ENCODE peak calls at places on chromosomes 13 and 19, in seven cellular contexts. One of them, this sample, is unnamed.

GRCh38 chr19:13277104-13277809 is 127.0 kb downstream of the IER2 start:
- DNase-seq in GM12878: peak; percentile 71
- DNase-seq in HepG2: peak; percentile 66
- DNase-seq in GM12892: peak; percentile 43
- DNase-seq in K562: peak; percentile 80
- DNase-seq in H1: no peak
- DNase-seq in SK-N-SH: peak; percentile 76
- DNase-seq in this sample: peak; percentile 54

GRCh38 chr19:30325657-30326056 is 46.5 kb upstream of the ZNF536 start:
- DNase-seq in H1: no peak
- DNase-seq in HepG2: no peak
- DNase-seq in K562: no peak
- DNase-seq in GM12878: no peak
- DNase-seq in GM12892: no peak
- DNase-seq in SK-N-SH: no peak
- DNase-seq in this sample: no peak

GRCh38 chr13:27001705-27002104 is 169.9 kb downstream of the USP12 start:
- DNase-seq in K562: no peak
- DNase-seq in SK-N-SH: no peak
- DNase-seq in GM12892: no peak
- DNase-seq in HepG2: no peak
- DNase-seq in GM12878: no peak
- DNase-seq in H1: no peak
- DNase-seq in this sample: no peak

GRCh38 chr13:110024646-110024980 is 238.2 kb upstream of the IRS2 start:
- DNase-seq in GM12878: no peak
- DNase-seq in SK-N-SH: no peak
- DNase-seq in H1: no peak
- DNase-seq in K562: no peak
- DNase-seq in GM12892: no peak
- DNase-seq in HepG2: no peak
- DNase-seq in this sample: no peak

GRCh38 chr13:90622547-90622946 is 724.9 kb upstream of the MIR17HG start:
- DNase-seq in HepG2: no peak
- DNase-seq in GM12892: no peak
- DNase-seq in H1: no peak
- DNase-seq in K562: peak; percentile 15
- DNase-seq in SK-N-SH: no peak
- DNase-seq in GM12878: no peak
- DNase-seq in this sample: no peak

GRCh38 chr19:4233282-4233853 is 4.0 kb downstream of the EBI3 start:
- DNase-seq in GM12892: peak; percentile 54
- DNase-seq in SK-N-SH: peak; percentile 84
- DNase-seq in K562: peak; percentile 77
- DNase-seq in HepG2: peak; percentile 45
- DNase-seq in H1: no peak
- DNase-seq in GM12878: no peak
- DNase-seq in this sample: no peak

GRCh38 chr19:18415177-18415867 is 3.9 kb upstream of the SSBP4 start:
- DNase-seq in K562: peak; percentile 71
- DNase-seq in SK-N-SH: no peak
- DNase-seq in GM12878: no peak
- DNase-seq in HepG2: no peak
- DNase-seq in H1: no peak
- DNase-seq in GM12892: no peak
- DNase-seq in this sample: no peak

GRCh38 chr13:112968910-112969691 is at the start of gene MCF2L:
- DNase-seq in K562: peak; percentile 11
- DNase-seq in GM12892: no peak
- DNase-seq in H1: no peak
- DNase-seq in HepG2: peak; percentile 56
- DNase-seq in GM12878: no peak
- DNase-seq in SK-N-SH: peak; percentile 93
- DNase-seq in this sample: no peak

GRCh38 chr19:40213251-40213793 is 4.9 kb downstream of the TTC9B start:
- DNase-seq in GM12892: no peak
- DNase-seq in H1: no peak
- DNase-seq in HepG2: no peak
- DNase-seq in GM12878: no peak
- DNase-seq in K562: no peak
- DNase-seq in SK-N-SH: no peak
- DNase-seq in this sample: no peak

GRCh38 chr19:35110974-35111373 is 4.6 kb upstream of the FXYD3 start:
- DNase-seq in H1: no peak
- DNase-seq in HepG2: no peak
- DNase-seq in SK-N-SH: no peak
- DNase-seq in K562: peak; percentile 48
- DNase-seq in GM12878: no peak
- DNase-seq in GM12892: no peak
- DNase-seq in this sample: no peak

GRCh38 chr19:5953680-5954213 is 24.2 kb downstream of the RANBP3 start:
- DNase-seq in SK-N-SH: no peak
- DNase-seq in HepG2: no peak
- DNase-seq in H1: no peak
- DNase-seq in GM12878: no peak
- DNase-seq in K562: peak; percentile 41
- DNase-seq in GM12892: no peak
- DNase-seq in this sample: no peak

GRCh38 chr19:58519087-58519354 is 589 bp downstream of the ZBTB45 start:
- DNase-seq in GM12878: no peak
- DNase-seq in K562: peak; percentile 69
- DNase-seq in HepG2: peak; percentile 73
- DNase-seq in SK-N-SH: peak; percentile 88
- DNase-seq in GM12892: no peak
- DNase-seq in H1: no peak
- DNase-seq in this sample: no peak

GRCh38 chr19:16030964-16031871 is 45.1 kb upstream of the TPM4 start:
- DNase-seq in GM12878: no peak
- DNase-seq in H1: no peak
- DNase-seq in K562: no peak
- DNase-seq in HepG2: no peak
- DNase-seq in SK-N-SH: peak; percentile 3
- DNase-seq in GM12892: no peak
- DNase-seq in this sample: no peak

GRCh38 chr19:15397236-15397635 is 17.6 kb upstream of the AKAP8 start:
- DNase-seq in HepG2: no peak
- DNase-seq in GM12892: no peak
- DNase-seq in K562: no peak
- DNase-seq in H1: no peak
- DNase-seq in GM12878: no peak
- DNase-seq in SK-N-SH: no peak
- DNase-seq in this sample: no peak

GRCh38 chr13:48595330-48596127 is 58.2 kb upstream of the CYSLTR2 start:
- DNase-seq in HepG2: peak; percentile 79
- DNase-seq in GM12892: no peak
- DNase-seq in SK-N-SH: peak; percentile 48
- DNase-seq in H1: no peak
- DNase-seq in K562: peak; percentile 12
- DNase-seq in GM12878: no peak
- DNase-seq in this sample: no peak

GRCh38 chr19:41696402-41697197 is 8.5 kb upstream of the CEACAM7 start:
- DNase-seq in K562: no peak
- DNase-seq in HepG2: no peak
- DNase-seq in GM12892: no peak
- DNase-seq in H1: no peak
- DNase-seq in SK-N-SH: no peak
- DNase-seq in GM12878: no peak
- DNase-seq in this sample: no peak

GRCh38 chr13:113973218-113974164 is at the start of gene C13orf46:
- DNase-seq in GM12892: no peak
- DNase-seq in GM12878: no peak
- DNase-seq in SK-N-SH: no peak
- DNase-seq in H1: no peak
- DNase-seq in K562: no peak
- DNase-seq in HepG2: peak; percentile 12
- DNase-seq in this sample: no peak

GRCh38 chr19:17209126-17210036 is 5.8 kb upstream of the USE1 start:
- DNase-seq in H1: peak; percentile 97
- DNase-seq in GM12892: peak; percentile 68
- DNase-seq in GM12878: no peak
- DNase-seq in HepG2: no peak
- DNase-seq in K562: peak; percentile 100
- DNase-seq in SK-N-SH: peak; percentile 95
- DNase-seq in this sample: peak; percentile 73

GRCh38 chr19:2289714-2290435 is 7.9 kb upstream of the PEAK3 start:
- DNase-seq in HepG2: no peak
- DNase-seq in H1: no peak
- DNase-seq in GM12878: peak; percentile 48
- DNase-seq in SK-N-SH: no peak
- DNase-seq in GM12892: peak; percentile 77
- DNase-seq in K562: peak; percentile 53
- DNase-seq in this sample: peak; percentile 86

GRCh38 chr19:18433735-18434398 is 4.1 kb downstream of the ISYNA1 start:
- DNase-seq in SK-N-SH: peak; percentile 82
- DNase-seq in HepG2: no peak
- DNase-seq in GM12892: no peak
- DNase-seq in H1: no peak
- DNase-seq in GM12878: no peak
- DNase-seq in K562: peak; percentile 60
- DNase-seq in this sample: no peak

GRCh38 chr19:10013834-10014618 is 743 bp downstream of the RDH8 start:
- DNase-seq in HepG2: no peak
- DNase-seq in H1: no peak
- DNase-seq in GM12878: no peak
- DNase-seq in SK-N-SH: peak; percentile 2
- DNase-seq in K562: no peak
- DNase-seq in GM12892: no peak
- DNase-seq in this sample: no peak

GRCh38 chr13:28027607-28028364 is 39.3 kb upstream of the URAD start:
- DNase-seq in HepG2: no peak
- DNase-seq in SK-N-SH: no peak
- DNase-seq in H1: no peak
- DNase-seq in K562: no peak
- DNase-seq in GM12878: no peak
- DNase-seq in GM12892: no peak
- DNase-seq in this sample: no peak

GRCh38 chr19:13997637-13997962 is 8.5 kb downstream of the RFX1 start:
- DNase-seq in K562: no peak
- DNase-seq in H1: no peak
- DNase-seq in GM12892: no peak
- DNase-seq in SK-N-SH: no peak
- DNase-seq in GM12878: no peak
- DNase-seq in HepG2: no peak
- DNase-seq in this sample: peak; percentile 2

GRCh38 chr19:47742636-47743035 is 2.7 kb upstream of the NOP53 start:
- DNase-seq in H1: no peak
- DNase-seq in K562: no peak
- DNase-seq in GM12878: no peak
- DNase-seq in SK-N-SH: no peak
- DNase-seq in GM12892: no peak
- DNase-seq in HepG2: no peak
- DNase-seq in this sample: no peak
- TF ChIP-seq TAF1 in H1: no peak
- TF ChIP-seq TAF1 in K562: no peak
- TF ChIP-seq TAF1 in GM12878: no peak
- TF ChIP-seq TAF1 in SK-N-SH: no peak
- TF ChIP-seq TAF1 in GM12892: no peak
- TF ChIP-seq TAF1 in HepG2: no peak
- TF ChIP-seq TAF1 in this sample: no peak

DNA sequence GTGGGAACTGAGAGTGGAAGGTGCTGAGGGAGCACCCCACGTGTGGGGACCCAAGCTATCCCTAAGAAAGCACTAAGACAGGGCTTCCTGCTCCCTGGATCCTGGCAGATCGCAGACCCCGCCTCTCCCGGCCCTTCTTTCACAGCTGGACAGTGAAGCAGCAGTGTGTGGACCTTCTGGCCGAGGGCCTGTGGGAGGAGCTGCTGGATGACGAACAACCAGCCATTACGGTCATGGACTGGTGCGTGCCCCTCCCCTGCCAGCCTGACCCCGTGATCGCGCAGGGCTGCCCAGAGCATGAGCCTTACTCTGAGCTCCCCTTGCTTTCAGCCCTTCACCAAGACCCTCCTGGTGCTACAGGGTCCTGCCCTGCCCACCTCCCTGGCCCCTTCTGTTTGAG is 2.3 kb downstream of the NCCRP1 start:
- DNase-seq in K562: no peak
- DNase-seq in GM12892: no peak
- DNase-seq in HepG2: peak; percentile 35
- DNase-seq in GM12878: no peak
- DNase-seq in H1: no peak
- DNase-seq in SK-N-SH: peak; percentile 66
- DNase-seq in this sample: no peak
- TF ChIP-seq TAF1 in K562: no peak
- TF ChIP-seq TAF1 in GM12892: no peak
- TF ChIP-seq TAF1 in HepG2: no peak
- TF ChIP-seq TAF1 in GM12878: no peak
- TF ChIP-seq TAF1 in H1: no peak
- TF ChIP-seq TAF1 in SK-N-SH: no peak
- TF ChIP-seq TAF1 in this sample: no peak

GRCh38 chr13:50082426-50083283 is 67.4 kb downstream of the KCNRG start:
- DNase-seq in K562: peak; percentile 39
- DNase-seq in H1: no peak
- DNase-seq in GM12878: peak; percentile 62
- DNase-seq in SK-N-SH: peak; percentile 50
- DNase-seq in GM12892: peak; percentile 38
- DNase-seq in HepG2: peak; percentile 94
- DNase-seq in this sample: peak; percentile 30
- TF ChIP-seq TAF1 in K562: peak; percentile 64
- TF ChIP-seq TAF1 in H1: no peak
- TF ChIP-seq TAF1 in GM12878: no peak
- TF ChIP-seq TAF1 in SK-N-SH: no peak
- TF ChIP-seq TAF1 in GM12892: no peak
- TF ChIP-seq TAF1 in HepG2: peak; percentile 66
- TF ChIP-seq TAF1 in this sample: no peak

GRCh38 chr19:45497791-45498190 is 452 bp upstream of the PPM1N start:
- DNase-seq in GM12892: no peak
- DNase-seq in K562: no peak
- DNase-seq in HepG2: no peak
- DNase-seq in SK-N-SH: no peak
- DNase-seq in H1: no peak
- DNase-seq in GM12878: no peak
- DNase-seq in this sample: no peak

GRCh38 chr19:45501730-45502014 is 3.4 kb downstream of the PPM1N start:
- DNase-seq in GM12878: no peak
- DNase-seq in K562: peak; percentile 80
- DNase-seq in GM12892: no peak
- DNase-seq in SK-N-SH: peak; percentile 35
- DNase-seq in HepG2: no peak
- DNase-seq in H1: no peak
- DNase-seq in this sample: no peak

GRCh38 chr19:45500918-45501729 is 2.9 kb downstream of the PPM1N start:
- DNase-seq in K562: no peak
- DNase-seq in GM12892: no peak
- DNase-seq in H1: no peak
- DNase-seq in HepG2: no peak
- DNase-seq in GM12878: no peak
- DNase-seq in SK-N-SH: peak; percentile 1
- DNase-seq in this sample: no peak

GRCh38 chr19:45498411-45499195 is at the start of gene PPM1N:
- DNase-seq in SK-N-SH: no peak
- DNase-seq in GM12892: peak; percentile 68
- DNase-seq in GM12878: no peak
- DNase-seq in K562: peak; percentile 31
- DNase-seq in H1: no peak
- DNase-seq in HepG2: no peak
- DNase-seq in this sample: no peak

GRCh38 chr19:45499196-45500180 is 1.2 kb downstream of the PPM1N start:
- DNase-seq in K562: peak; percentile 72
- DNase-seq in H1: peak; percentile 97
- DNase-seq in HepG2: no peak
- DNase-seq in SK-N-SH: peak; percentile 62
- DNase-seq in GM12892: no peak
- DNase-seq in GM12878: no peak
- DNase-seq in this sample: no peak
- TF ChIP-seq TAF1 in K562: no peak
- TF ChIP-seq TAF1 in H1: peak; percentile 70
- TF ChIP-seq TAF1 in HepG2: no peak
- TF ChIP-seq TAF1 in SK-N-SH: no peak
- TF ChIP-seq TAF1 in GM12892: no peak
- TF ChIP-seq TAF1 in GM12878: no peak
- TF ChIP-seq TAF1 in this sample: no peak

GRCh38 chr13:75872970-75873369 is 236.8 kb downstream of the LMO7 start:
- DNase-seq in K562: no peak
- DNase-seq in H1: no peak
- DNase-seq in GM12892: no peak
- DNase-seq in SK-N-SH: no peak
- DNase-seq in GM12878: no peak
- DNase-seq in HepG2: no peak
- DNase-seq in this sample: no peak
- TF ChIP-seq TAF1 in K562: no peak
- TF ChIP-seq TAF1 in H1: no peak
- TF ChIP-seq TAF1 in GM12892: no peak
- TF ChIP-seq TAF1 in SK-N-SH: no peak
- TF ChIP-seq TAF1 in GM12878: no peak
- TF ChIP-seq TAF1 in HepG2: no peak
- TF ChIP-seq TAF1 in this sample: no peak

This sample was measured in GM12891.